ENCODE peak calls at places on chromosomes 5 and 9, in nine cellular contexts. One of them, this sample, is unnamed.

GRCh38 chr5:137091473-137091872 is 407.7 kb downstream of the SPOCK1 start:
- DNase-seq in spleen: no peak
- DNase-seq in endothelial cell of umbilical vein: no peak
- DNase-seq in stomach: no peak
- DNase-seq in HepG2: no peak
- DNase-seq in transverse colon: no peak
- DNase-seq in H1: no peak
- DNase-seq in suprapubic skin: no peak
- DNase-seq in upper lobe of left lung: no peak
- DNase-seq in this sample: peak

GRCh38 chr5:80193421-80193820 is 62.4 kb downstream of the SERINC5 start:
- DNase-seq in endothelial cell of umbilical vein: no peak
- DNase-seq in transverse colon: no peak
- DNase-seq in stomach: no peak
- DNase-seq in upper lobe of left lung: no peak
- DNase-seq in suprapubic skin: no peak
- DNase-seq in spleen: no peak
- DNase-seq in H1: no peak
- DNase-seq in HepG2: no peak
- DNase-seq in this sample: no peak

GRCh38 chr5:151676719-151677118 is 10.0 kb downstream of the SPARC start:
- DNase-seq in H1: no peak
- DNase-seq in suprapubic skin: no peak
- DNase-seq in upper lobe of left lung: no peak
- DNase-seq in endothelial cell of umbilical vein: peak
- DNase-seq in spleen: no peak
- DNase-seq in stomach: no peak
- DNase-seq in HepG2: no peak
- DNase-seq in transverse colon: no peak
- DNase-seq in this sample: no peak

GRCh38 chr5:151244210-151244609 is 8.8 kb upstream of the GM2A start:
- DNase-seq in HepG2: no peak
- DNase-seq in suprapubic skin: no peak
- DNase-seq in spleen: no peak
- DNase-seq in stomach: no peak
- DNase-seq in H1: no peak
- DNase-seq in transverse colon: no peak
- DNase-seq in endothelial cell of umbilical vein: no peak
- DNase-seq in upper lobe of left lung: no peak
- DNase-seq in this sample: no peak

GRCh38 chr9:95879591-95879990 is 4.1 kb downstream of the ERCC6L2 start:
- DNase-seq in transverse colon: no peak
- DNase-seq in suprapubic skin: no peak
- DNase-seq in HepG2: no peak
- DNase-seq in stomach: no peak
- DNase-seq in H1: no peak
- DNase-seq in spleen: no peak
- DNase-seq in upper lobe of left lung: no peak
- DNase-seq in endothelial cell of umbilical vein: peak
- DNase-seq in this sample: no peak

GRCh38 chr5:89016741-89017312 is 133.8 kb upstream of the MEF2C start:
- DNase-seq in suprapubic skin: no peak
- DNase-seq in HepG2: no peak
- DNase-seq in spleen: no peak
- DNase-seq in stomach: no peak
- DNase-seq in transverse colon: no peak
- DNase-seq in endothelial cell of umbilical vein: no peak
- DNase-seq in upper lobe of left lung: no peak
- DNase-seq in H1: no peak
- DNase-seq in this sample: no peak

GRCh38 chr9:130766904-130767262 is 68.2 kb upstream of the ABL1 start:
- DNase-seq in HepG2: no peak
- DNase-seq in transverse colon: peak
- DNase-seq in endothelial cell of umbilical vein: no peak
- DNase-seq in H1: no peak
- DNase-seq in suprapubic skin: no peak
- DNase-seq in stomach: no peak
- DNase-seq in upper lobe of left lung: no peak
- DNase-seq in spleen: no peak
- DNase-seq in this sample: no peak

GRCh38 chr9:72477862-72478564 is 43.4 kb upstream of the TMC1 start:
- DNase-seq in spleen: no peak
- DNase-seq in stomach: peak
- DNase-seq in H1: no peak
- DNase-seq in endothelial cell of umbilical vein: peak
- DNase-seq in HepG2: peak
- DNase-seq in upper lobe of left lung: peak
- DNase-seq in transverse colon: peak
- DNase-seq in suprapubic skin: no peak
- DNase-seq in this sample: no peak

GRCh38 chr5:128637031-128637430 is 99.0 kb upstream of the FBN2 start:
- DNase-seq in endothelial cell of umbilical vein: no peak
- DNase-seq in transverse colon: no peak
- DNase-seq in suprapubic skin: no peak
- DNase-seq in spleen: no peak
- DNase-seq in upper lobe of left lung: no peak
- DNase-seq in stomach: no peak
- DNase-seq in HepG2: no peak
- DNase-seq in H1: no peak
- DNase-seq in this sample: no peak

GRCh38 chr9:29006603-29007002 is 1433.3 kb upstream of the C9orf72 start:
- DNase-seq in endothelial cell of umbilical vein: no peak
- DNase-seq in spleen: no peak
- DNase-seq in stomach: no peak
- DNase-seq in H1: no peak
- DNase-seq in upper lobe of left lung: no peak
- DNase-seq in suprapubic skin: no peak
- DNase-seq in HepG2: no peak
- DNase-seq in transverse colon: no peak
- DNase-seq in this sample: no peak

GRCh38 chr9:16545639-16546038 is 324.8 kb downstream of the BNC2 start:
- DNase-seq in stomach: no peak
- DNase-seq in HepG2: no peak
- DNase-seq in transverse colon: no peak
- DNase-seq in suprapubic skin: no peak
- DNase-seq in upper lobe of left lung: no peak
- DNase-seq in spleen: no peak
- DNase-seq in endothelial cell of umbilical vein: no peak
- DNase-seq in H1: no peak
- DNase-seq in this sample: no peak
- TF ChIP-seq POLR2AphosphoS5 in stomach: no peak
- TF ChIP-seq POLR2AphosphoS5 in HepG2: no peak
- TF ChIP-seq POLR2AphosphoS5 in transverse colon: no peak
- TF ChIP-seq POLR2AphosphoS5 in suprapubic skin: no peak
- TF ChIP-seq POLR2AphosphoS5 in upper lobe of left lung: no peak
- TF ChIP-seq POLR2AphosphoS5 in spleen: no peak
- TF ChIP-seq POLR2AphosphoS5 in endothelial cell of umbilical vein: no peak
- TF ChIP-seq POLR2AphosphoS5 in H1: no peak
- TF ChIP-seq POLR2AphosphoS5 in this sample: no peak

GRCh38 chr9:99906403-99907207 is at the start of gene STX17:
- DNase-seq in transverse colon: peak
- DNase-seq in stomach: peak
- DNase-seq in spleen: peak
- DNase-seq in upper lobe of left lung: peak
- DNase-seq in suprapubic skin: peak
- DNase-seq in HepG2: peak
- DNase-seq in H1: peak
- DNase-seq in endothelial cell of umbilical vein: peak
- DNase-seq in this sample: peak
- TF ChIP-seq POLR2A in transverse colon: peak
- TF ChIP-seq POLR2A in stomach: no peak
- TF ChIP-seq POLR2A in spleen: peak
- TF ChIP-seq POLR2A in upper lobe of left lung: no peak
- TF ChIP-seq POLR2A in suprapubic skin: peak
- TF ChIP-seq POLR2A in HepG2: peak
- TF ChIP-seq POLR2A in H1: peak
- TF ChIP-seq POLR2A in endothelial cell of umbilical vein: peak
- TF ChIP-seq POLR2A in this sample: peak

GRCh38 chr5:111755264-111755941 is 1.6 kb downstream of the NREP start:
- DNase-seq in H1: no peak
- DNase-seq in stomach: no peak
- DNase-seq in suprapubic skin: no peak
- DNase-seq in upper lobe of left lung: no peak
- DNase-seq in spleen: no peak
- DNase-seq in HepG2: no peak
- DNase-seq in transverse colon: no peak
- DNase-seq in endothelial cell of umbilical vein: no peak
- DNase-seq in this sample: no peak
- H3K27ac ChIP-seq in H1: no peak
- H3K27ac ChIP-seq in stomach: no peak
- H3K27ac ChIP-seq in suprapubic skin: no peak
- H3K27ac ChIP-seq in upper lobe of left lung: no peak
- H3K27ac ChIP-seq in spleen: no peak
- H3K27ac ChIP-seq in HepG2: no peak
- H3K27ac ChIP-seq in transverse colon: peak
- H3K27ac ChIP-seq in endothelial cell of umbilical vein: peak
- H3K27ac ChIP-seq in this sample: no peak

GRCh38 chr5:96259211-96259772 is 173.8 kb downstream of the PCSK1 start:
- DNase-seq in H1: no peak
- DNase-seq in spleen: no peak
- DNase-seq in upper lobe of left lung: no peak
- DNase-seq in endothelial cell of umbilical vein: peak
- DNase-seq in HepG2: peak
- DNase-seq in transverse colon: no peak
- DNase-seq in suprapubic skin: no peak
- DNase-seq in stomach: no peak
- DNase-seq in this sample: no peak
- TF ChIP-seq POLR2AphosphoS5 in H1: no peak
- TF ChIP-seq POLR2AphosphoS5 in spleen: no peak
- TF ChIP-seq POLR2AphosphoS5 in upper lobe of left lung: no peak
- TF ChIP-seq POLR2AphosphoS5 in endothelial cell of umbilical vein: peak
- TF ChIP-seq POLR2AphosphoS5 in HepG2: no peak
- TF ChIP-seq POLR2AphosphoS5 in transverse colon: no peak
- TF ChIP-seq POLR2AphosphoS5 in suprapubic skin: no peak
- TF ChIP-seq POLR2AphosphoS5 in stomach: peak
- TF ChIP-seq POLR2AphosphoS5 in this sample: no peak

GRCh38 chr5:154038241-154038603 is 488 bp downstream of the FAM114A2 start:
- DNase-seq in spleen: peak
- DNase-seq in endothelial cell of umbilical vein: no peak
- DNase-seq in H1: no peak
- DNase-seq in upper lobe of left lung: peak
- DNase-seq in transverse colon: peak
- DNase-seq in HepG2: peak
- DNase-seq in stomach: no peak
- DNase-seq in suprapubic skin: no peak
- DNase-seq in this sample: no peak

GRCh38 chr5:154034944-154035343 is 3.8 kb downstream of the FAM114A2 start:
- DNase-seq in endothelial cell of umbilical vein: no peak
- DNase-seq in upper lobe of left lung: no peak
- DNase-seq in suprapubic skin: no peak
- DNase-seq in spleen: no peak
- DNase-seq in transverse colon: no peak
- DNase-seq in HepG2: no peak
- DNase-seq in H1: no peak
- DNase-seq in stomach: no peak
- DNase-seq in this sample: no peak

GRCh38 chr5:154042751-154043150 is 4.0 kb downstream of the MFAP3 start:
- DNase-seq in suprapubic skin: no peak
- DNase-seq in H1: no peak
- DNase-seq in HepG2: no peak
- DNase-seq in transverse colon: no peak
- DNase-seq in stomach: no peak
- DNase-seq in endothelial cell of umbilical vein: peak
- DNase-seq in upper lobe of left lung: no peak
- DNase-seq in spleen: no peak
- DNase-seq in this sample: no peak

GRCh38 chr5:154039458-154039829 is 677 bp downstream of the MFAP3 start:
- DNase-seq in endothelial cell of umbilical vein: no peak
- DNase-seq in spleen: no peak
- DNase-seq in stomach: no peak
- DNase-seq in suprapubic skin: no peak
- DNase-seq in transverse colon: no peak
- DNase-seq in H1: no peak
- DNase-seq in upper lobe of left lung: no peak
- DNase-seq in HepG2: no peak
- DNase-seq in this sample: no peak

DNA sequence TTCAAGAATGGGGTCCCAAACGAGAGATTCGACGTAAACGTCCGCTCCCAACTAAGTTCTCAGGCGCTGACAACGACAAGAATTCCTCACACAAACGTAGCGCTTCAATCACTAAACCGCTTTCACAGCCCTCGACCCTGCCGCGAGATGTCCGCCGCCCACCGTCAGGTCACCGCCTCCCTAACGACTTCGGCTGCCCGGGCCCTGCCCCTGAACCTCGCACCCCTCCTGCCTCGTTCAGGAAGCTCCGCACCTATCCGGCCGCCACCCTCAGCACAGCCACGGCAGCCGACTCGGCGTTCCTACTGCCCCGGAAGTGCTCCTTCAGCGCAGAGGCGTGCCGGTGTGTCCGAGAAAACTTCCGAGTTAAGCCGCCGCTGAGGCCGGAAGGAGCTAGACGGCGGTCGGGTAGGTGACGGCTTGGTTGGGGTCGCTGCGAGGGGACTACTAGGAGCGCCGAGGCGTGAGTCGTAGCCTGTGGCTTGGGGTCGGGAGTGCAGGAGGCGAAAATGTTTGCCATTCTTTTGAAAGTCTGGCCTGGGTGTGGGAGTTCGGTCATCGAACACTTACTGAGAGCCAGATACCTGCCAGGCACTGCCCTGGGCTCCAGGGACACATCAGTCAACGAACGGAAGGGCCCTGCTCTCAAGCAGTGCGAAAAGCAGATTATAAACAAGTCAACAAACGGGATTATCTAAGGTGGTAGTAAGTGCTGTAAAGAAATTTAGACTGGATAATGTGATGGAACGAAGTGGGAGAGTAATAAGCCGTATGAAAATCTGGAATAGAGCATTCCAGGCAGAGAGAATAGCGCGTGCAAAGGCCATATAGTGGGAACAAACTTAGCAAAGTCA is at the start of the genes FAM114A2 and MFAP3:
- DNase-seq in H1: peak
- DNase-seq in stomach: peak
- DNase-seq in transverse colon: peak
- DNase-seq in suprapubic skin: peak
- DNase-seq in endothelial cell of umbilical vein: peak
- DNase-seq in spleen: peak
- DNase-seq in HepG2: peak
- DNase-seq in upper lobe of left lung: peak
- DNase-seq in this sample: peak
- TF ChIP-seq POLR2A in H1: peak
- TF ChIP-seq POLR2A in stomach: peak
- TF ChIP-seq POLR2A in transverse colon: peak
- TF ChIP-seq POLR2A in suprapubic skin: peak
- TF ChIP-seq POLR2A in endothelial cell of umbilical vein: peak
- TF ChIP-seq POLR2A in spleen: peak
- TF ChIP-seq POLR2A in HepG2: peak
- TF ChIP-seq POLR2A in upper lobe of left lung: peak
- TF ChIP-seq POLR2A in this sample: peak

GRCh38 chr9:111098661-111099060 is 60.4 kb upstream of the LPAR1 start:
- DNase-seq in spleen: no peak
- DNase-seq in transverse colon: no peak
- DNase-seq in stomach: no peak
- DNase-seq in H1: no peak
- DNase-seq in HepG2: no peak
- DNase-seq in suprapubic skin: no peak
- DNase-seq in upper lobe of left lung: no peak
- DNase-seq in endothelial cell of umbilical vein: no peak
- DNase-seq in this sample: no peak
- H3K27ac ChIP-seq in spleen: no peak
- H3K27ac ChIP-seq in transverse colon: no peak
- H3K27ac ChIP-seq in stomach: no peak
- H3K27ac ChIP-seq in H1: no peak
- H3K27ac ChIP-seq in HepG2: no peak
- H3K27ac ChIP-seq in suprapubic skin: no peak
- H3K27ac ChIP-seq in upper lobe of left lung: no peak
- H3K27ac ChIP-seq in endothelial cell of umbilical vein: no peak
- H3K27ac ChIP-seq in this sample: no peak

GRCh38 chr5:122858451-122858850 is 13.0 kb downstream of the SNX24 start:
- DNase-seq in suprapubic skin: no peak
- DNase-seq in endothelial cell of umbilical vein: peak
- DNase-seq in spleen: no peak
- DNase-seq in upper lobe of left lung: no peak
- DNase-seq in H1: no peak
- DNase-seq in stomach: no peak
- DNase-seq in HepG2: no peak
- DNase-seq in transverse colon: no peak
- DNase-seq in this sample: no peak
- TF ChIP-seq POLR2AphosphoS5 in suprapubic skin: no peak
- TF ChIP-seq POLR2AphosphoS5 in endothelial cell of umbilical vein: no peak
- TF ChIP-seq POLR2AphosphoS5 in spleen: no peak
- TF ChIP-seq POLR2AphosphoS5 in upper lobe of left lung: no peak
- TF ChIP-seq POLR2AphosphoS5 in H1: no peak
- TF ChIP-seq POLR2AphosphoS5 in stomach: no peak
- TF ChIP-seq POLR2AphosphoS5 in HepG2: no peak
- TF ChIP-seq POLR2AphosphoS5 in transverse colon: no peak
- TF ChIP-seq POLR2AphosphoS5 in this sample: no peak

This sample was measured in breast epithelium.